ENCODE peak calls at places on chromosomes 5 and 9, in five cellular contexts. L, R, A, G and J are unnamed samples.

GRCh38 chr9:93908591-93909241 is 46.4 kb downstream of the BARX1 start:
- DNase-seq in L (no peak), R (peak), A (no peak), G (no peak), J (peak)

GRCh38 chr5:149775785-149776184 is 45.7 kb downstream of the PPARGC1B start:
- DNase-seq in L (peak), R (peak), A (no peak), G (no peak), J (peak)

GRCh38 chr9:69157751-69158466 is 16.2 kb upstream of the TJP2 start:
- DNase-seq in L (no peak), R (peak), A (no peak), G (peak), J (no peak)

GRCh38 chr5:84218546-84218945 is 166.1 kb downstream of the EDIL3 start:
- DNase-seq in L (no peak), R (no peak), A (no peak), G (no peak), J (peak)

GRCh38 chr9:124716795-124717194 is 54.3 kb downstream of the NR6A1 start:
- DNase-seq in L (no peak), R (no peak), A (no peak), G (no peak), J (no peak)

GRCh38 chr5:4879693-4880303 is 260.3 kb upstream of the ADAMTS16 start:
- DNase-seq in L (peak), R (peak), A (peak), G (peak), J (peak)

GRCh38 chr5:139903805-139904565 is 108.4 kb downstream of the PSD2 start:
- DNase-seq in L (peak), R (no peak), A (no peak), G (peak), J (peak)

GRCh38 chr9:15426019-15426418 is 3.3 kb downstream of the SNAPC3 start:
- DNase-seq in L (no peak), R (no peak), A (no peak), G (no peak), J (no peak)

GRCh38 chr9:137777761-137778160 is 99.8 kb upstream of the CACNA1B start:
- DNase-seq in L (no peak), R (no peak), A (no peak), G (no peak), J (no peak)

GRCh38 chr9:129869585-129870501 is 34.6 kb downstream of the USP20 start:
- DNase-seq in L (no peak), R (no peak), A (no peak), G (no peak), J (no peak)

GRCh38 chr5:180006116-180006515 is 65.4 kb downstream of the RNF130 start:
- DNase-seq in L (no peak), R (peak), A (no peak), G (no peak), J (no peak)

GRCh38 chr9:34381323-34381722 is 4.6 kb upstream of the MYORG start:
- DNase-seq in L (peak), R (no peak), A (no peak), G (peak), J (no peak)

GRCh38 chr5:93621340-93621872 is 38.4 kb downstream of the NR2F1 start:
- DNase-seq in L (peak), R (peak), A (peak), G (peak), J (peak)

GRCh38 chr5:139639619-139640431 is 8.3 kb upstream of the CXXC5 start:
- DNase-seq in L (peak), R (no peak), A (no peak), G (peak), J (no peak)

GRCh38 chr9:89635007-89635742 is 30.4 kb downstream of the GADD45G start:
- DNase-seq in L (no peak), R (peak), A (peak), G (no peak), J (no peak)

GRCh38 chr5:39623291-39623865 is 198.6 kb upstream of the DAB2 start:
- DNase-seq in L (no peak), R (no peak), A (no peak), G (no peak), J (no peak)

GRCh38 chr9:33041459-33042188 is 16.6 kb downstream of the DNAJA1 start:
- DNase-seq in L (no peak), R (no peak), A (no peak), G (no peak), J (no peak)

GRCh38 chr5:99815-100214 is 7.8 kb downstream of the PLEKHG4B start:
- DNase-seq in L (no peak), R (no peak), A (no peak), G (no peak), J (no peak)

GRCh38 chr9:3863114-3863528 is 337.3 kb upstream of the RFX3 start:
- DNase-seq in L (no peak), R (peak), A (peak), G (no peak), J (peak)

GRCh38 chr9:131045300-131046092 is 36.5 kb downstream of the LAMC3 start:
- DNase-seq in L (no peak), R (peak), A (no peak), G (no peak), J (peak)

GRCh38 chr5:179553006-179553405 is 2.7 kb downstream of the RUFY1 start:
- DNase-seq in L (no peak), R (no peak), A (no peak), G (no peak), J (no peak)

GRCh38 chr5:147763791-147764525 is 18.6 kb downstream of the JAKMIP2 start:
- DNase-seq in L (no peak), R (peak), A (no peak), G (no peak), J (peak)

GRCh38 chr5:173798127-173798810 is 89.9 kb upstream of the CPEB4 start:
- DNase-seq in L (no peak), R (no peak), A (no peak), G (no peak), J (no peak)

GRCh38 chr9:124019771-124020519 is 8.4 kb downstream of the LHX2 start:
- DNase-seq in L (no peak), R (no peak), A (no peak), G (no peak), J (no peak)

GRCh38 chr9:136050706-136051567 is 44.2 kb downstream of the NACC2 start:
- DNase-seq in L (peak), R (no peak), A (no peak), G (no peak), J (no peak)

GRCh38 chr9:81103597-81104471 is 585.5 kb downstream of the TLE1 start:
- DNase-seq in L (peak), R (peak), A (no peak), G (no peak), J (no peak)

GRCh38 chr9:136623016-136623848 is 39.5 kb upstream of the EGFL7 start:
- DNase-seq in L (no peak), R (no peak), A (no peak), G (no peak), J (no peak)

GRCh38 chr9:107569171-107569570 is 79.6 kb upstream of the KLF4 start:
- DNase-seq in L (no peak), R (peak), A (no peak), G (no peak), J (no peak)

GRCh38 chr9:83178717-83179116 is 115.8 kb upstream of the RASEF start:
- DNase-seq in L (no peak), R (no peak), A (no peak), G (no peak), J (no peak)

GRCh38 chr9:106921341-106921899 is 58.5 kb downstream of the ZNF462 start:
- DNase-seq in L (peak), R (peak), A (peak), G (no peak), J (peak)

GRCh38 chr5:171806976-171807823 is 21.6 kb downstream of the SMIM23 start:
- DNase-seq in L (no peak), R (peak), A (no peak), G (no peak), J (no peak)

GRCh38 chr5:181052928-181053759 is 13.1 kb downstream of the BTNL9 start:
- DNase-seq in L (peak), R (no peak), A (no peak), G (peak), J (peak)

GRCh38 chr5:108748354-108749129 is 845 bp downstream of the FER start:
- DNase-seq in L (peak), R (peak), A (peak), G (peak), J (peak)

GRCh38 chr9:107211331-107211730 is 71.7 kb upstream of the RAD23B start:
- DNase-seq in L (no peak), R (no peak), A (no peak), G (no peak), J (no peak)

GRCh38 chr5:53479656-53480473 is 564 bp upstream of the FST start:
- DNase-seq in L (peak), R (peak), A (peak), G (peak), J (peak)

GRCh38 chr5:53481354-53481886 is 991 bp downstream of the FST start:
- DNase-seq in L (no peak), R (no peak), A (no peak), G (no peak), J (no peak)

GRCh38 chr5:53481887-53482716 is 1.7 kb downstream of the FST start:
- DNase-seq in L (peak), R (peak), A (peak), G (peak), J (peak)

GRCh38 chr5:53480474-53481353 is at the start of gene FST:
- DNase-seq in L (peak), R (peak), A (no peak), G (peak), J (peak)

GRCh38 chr5:53482717-53483638 is 2.5 kb downstream of the FST start:
- DNase-seq in L (peak), R (peak), A (no peak), G (peak), J (peak)
- TF ChIP-seq CTCF in L (peak), R (peak), A (no peak), G (no peak), J (peak)

GRCh38 chr5:132489871-132490483 is 596 bp downstream of the IRF1 start:
- DNase-seq in L (peak), R (peak), A (peak), G (no peak), J (no peak)
- TF ChIP-seq CTCF in L (no peak), R (peak), A (no peak), G (peak), J (peak)

GRCh38 chr5:79109527-79110492 is 1.8 kb upstream of the BHMT start:
- DNase-seq in L (peak), R (peak), A (peak), G (peak), J (peak)
- TF ChIP-seq CTCF in L (peak), R (peak), A (peak), G (no peak), J (peak)

DNA sequence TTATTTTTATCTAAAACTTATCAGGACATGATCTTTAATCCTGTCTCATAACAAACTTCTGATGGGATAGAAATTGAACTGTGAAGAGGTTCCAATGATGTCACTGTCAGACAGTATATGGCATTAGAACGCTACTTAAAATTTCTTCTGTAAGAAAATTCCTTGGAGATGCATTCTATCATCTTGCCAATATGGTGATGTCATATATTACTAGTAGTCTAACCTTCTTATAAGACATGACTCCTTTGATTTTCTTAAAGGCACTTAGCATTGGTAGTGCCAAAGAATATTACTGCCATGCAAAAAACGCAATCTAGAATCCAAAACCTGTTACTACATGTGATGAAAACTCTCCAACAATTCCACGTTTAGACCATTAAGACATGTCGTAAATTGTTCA is 131.1 kb downstream of the SLC25A46 start:
- DNase-seq in L (no peak), R (no peak), A (no peak), G (no peak), J (no peak)
- TF ChIP-seq CTCF in L (no peak), R (no peak), A (no peak), G (no peak), J (no peak)

GRCh38 chr9:112093875-112094227 is 81.2 kb downstream of the SUSD1 start:
- DNase-seq in L (no peak), R (no peak), A (no peak), G (no peak), J (no peak)

GRCh38 chr9:112094948-112095779 is 79.9 kb downstream of the SUSD1 start:
- DNase-seq in L (peak), R (no peak), A (no peak), G (no peak), J (no peak)

GRCh38 chr9:112093147-112093874 is 81.8 kb downstream of the SUSD1 start:
- DNase-seq in L (no peak), R (no peak), A (no peak), G (no peak), J (no peak)

GRCh38 chr9:112094240-112094639 is 80.9 kb downstream of the SUSD1 start:
- DNase-seq in L (no peak), R (no peak), A (no peak), G (no peak), J (no peak)

DNA sequence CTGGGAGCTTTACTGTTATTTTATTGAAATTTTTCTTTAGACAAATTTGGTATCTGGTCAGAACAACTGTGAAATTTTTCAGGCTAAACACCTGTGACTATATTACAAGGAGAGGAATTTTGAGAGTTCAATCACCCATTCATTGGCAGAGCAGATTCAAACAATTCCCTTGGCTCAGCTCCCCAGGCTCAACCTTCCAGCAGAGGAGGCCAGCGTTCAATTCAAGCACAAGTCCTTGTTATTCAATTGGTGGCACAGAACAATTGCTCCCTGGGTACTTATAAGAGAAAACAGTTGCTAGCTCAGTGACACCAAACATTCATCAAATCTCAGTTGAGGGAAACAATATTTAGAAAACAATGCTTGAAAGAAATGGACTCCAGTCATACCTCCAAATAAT is 83.3 kb downstream of the SUSD1 start:
- DNase-seq in L (no peak), R (peak), A (no peak), G (no peak), J (no peak)
- TF ChIP-seq CTCF in L (peak), R (peak), A (peak), G (no peak), J (no peak)

DNA sequence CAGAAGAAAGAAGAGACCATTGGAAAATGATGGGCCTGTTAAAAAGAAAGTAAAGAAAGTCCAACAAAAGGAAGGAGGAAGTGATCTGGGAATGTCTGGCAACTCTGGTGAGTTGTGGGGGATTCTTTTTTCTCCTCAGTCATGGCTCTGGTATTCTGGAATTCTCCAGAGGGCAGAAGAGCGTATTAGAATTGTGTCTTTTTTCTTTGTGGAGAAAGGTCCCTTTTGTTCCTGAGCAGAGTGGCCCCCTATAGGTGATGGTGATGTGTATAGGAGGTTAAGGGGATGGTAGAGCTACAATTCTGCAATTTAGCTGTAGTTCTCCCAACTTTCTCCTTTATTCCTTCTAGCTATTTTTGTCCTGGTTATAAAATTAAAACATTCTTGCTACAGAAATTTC is 1.6 kb upstream of the DHFR start:
- DNase-seq in L (no peak), R (no peak), A (no peak), G (no peak), J (no peak)
- TF ChIP-seq CTCF in L (no peak), R (peak), A (no peak), G (peak), J (no peak)

DNA sequence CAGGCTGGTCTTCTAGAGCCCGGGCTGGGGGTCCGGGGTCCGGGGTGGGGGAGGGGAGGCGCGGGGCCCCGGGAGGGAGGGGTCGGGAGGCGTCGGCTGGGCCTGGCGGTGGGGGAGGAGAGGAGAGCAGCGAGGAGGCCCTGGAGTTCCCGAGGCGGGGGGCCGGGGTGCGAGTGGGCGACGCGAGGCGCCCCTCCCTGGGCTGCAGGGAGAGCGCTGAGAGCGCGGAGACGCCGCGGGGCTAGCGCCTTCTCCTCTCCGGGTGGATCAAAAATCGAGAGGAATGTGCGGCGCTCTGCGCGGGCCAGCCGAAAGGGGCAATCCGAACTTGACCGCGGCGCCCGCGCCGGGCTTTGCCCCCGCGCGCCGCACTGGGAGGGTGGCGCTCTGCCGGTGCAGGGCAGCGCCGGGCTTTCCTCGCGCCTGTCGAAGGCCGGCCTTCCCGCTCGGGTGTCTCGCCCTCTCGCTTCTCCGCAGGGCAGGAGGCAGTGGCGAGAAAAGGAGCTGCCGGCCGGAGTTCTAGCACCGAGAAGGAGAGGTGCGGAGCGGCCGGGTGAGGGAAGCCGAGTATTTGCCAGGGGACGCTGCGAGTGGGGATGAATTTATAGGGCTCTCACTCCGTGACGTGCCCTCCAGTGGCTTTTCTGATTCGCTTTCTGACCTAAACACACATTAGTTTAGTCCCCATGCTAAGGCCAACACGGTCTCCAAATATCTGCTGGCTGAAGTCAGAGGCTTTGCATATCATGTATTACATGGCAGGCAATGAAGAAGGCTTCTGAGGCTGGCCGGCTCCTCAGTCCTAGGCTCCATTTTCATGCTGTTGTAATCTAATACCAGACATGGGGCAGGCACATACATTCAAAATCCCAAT is at the start of gene GDNF:
- DNase-seq in L (peak), R (peak), A (no peak), G (peak), J (peak)
- TF ChIP-seq CTCF in L (no peak), R (no peak), A (no peak), G (no peak), J (no peak)

GRCh38 chr5:8843766-8844165 is 702.1 kb downstream of the SEMA5A start:
- DNase-seq in L (peak), R (peak), A (peak), G (no peak), J (no peak)

GRCh38 chr5:8845316-8845715 is 700.6 kb downstream of the SEMA5A start:
- DNase-seq in L (no peak), R (no peak), A (no peak), G (no peak), J (no peak)

GRCh38 chr5:8844206-8844605 is 701.7 kb downstream of the SEMA5A start:
- DNase-seq in L (no peak), R (no peak), A (no peak), G (no peak), J (no peak)

GRCh38 chr5:8844847-8845246 is 701.0 kb downstream of the SEMA5A start:
- DNase-seq in L (no peak), R (no peak), A (no peak), G (no peak), J (no peak)

DNA sequence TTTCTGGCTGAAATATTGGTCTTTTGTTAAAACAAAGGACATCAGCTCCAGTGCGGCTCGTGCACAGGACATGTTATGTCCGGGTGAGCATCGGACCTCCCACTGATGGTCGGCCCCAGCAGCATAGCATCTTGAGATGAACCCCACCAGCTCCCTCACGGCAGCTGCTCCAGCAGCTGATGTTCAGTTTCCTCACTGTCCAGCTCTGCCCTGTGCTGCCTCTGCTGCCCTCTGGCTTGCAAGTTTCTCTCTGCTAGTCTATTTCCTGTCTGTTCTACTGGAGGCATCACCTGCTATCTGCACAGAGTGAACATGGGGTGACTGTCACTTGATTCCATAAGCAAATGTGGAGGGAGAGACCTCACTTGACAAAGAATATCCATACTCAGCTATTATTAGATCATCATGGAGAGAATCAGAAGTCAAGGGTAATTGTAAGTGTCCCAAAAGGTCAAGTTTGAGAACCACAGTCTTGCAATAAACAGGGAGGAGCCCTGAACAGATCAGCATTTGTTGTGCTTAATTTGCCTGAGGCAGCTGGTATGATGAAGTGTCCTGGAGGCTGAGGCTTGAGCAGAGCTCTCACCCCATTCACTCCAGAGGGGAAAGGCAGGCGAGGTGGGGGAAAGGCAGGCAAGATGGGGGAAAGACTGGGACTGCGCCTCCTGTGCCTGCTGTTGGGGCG is 702.8 kb downstream of the SEMA5A start:
- DNase-seq in L (peak), R (peak), A (peak), G (no peak), J (peak)
- TF ChIP-seq CTCF in L (peak), R (peak), A (peak), G (no peak), J (no peak)

DNA sequence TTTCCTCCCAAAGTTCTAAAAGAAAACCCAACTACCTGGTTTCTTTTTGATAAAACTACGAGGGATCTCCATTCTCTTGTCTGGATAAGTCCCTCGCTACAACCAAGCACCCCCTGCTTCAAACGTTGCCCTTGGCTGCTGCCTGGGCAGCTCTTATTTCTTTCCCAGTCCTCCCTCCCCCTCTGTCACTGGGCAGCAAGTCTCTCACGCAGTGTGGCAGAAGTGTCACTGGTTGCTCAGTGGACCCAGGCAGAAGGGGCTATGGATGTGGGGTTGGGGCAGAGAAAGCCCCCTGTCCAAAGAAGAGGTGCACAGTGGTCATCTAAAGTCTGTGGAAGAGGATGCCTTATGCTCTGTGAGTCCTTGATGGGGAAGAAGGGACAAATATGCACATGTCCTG is 7.2 kb upstream of the SMIM32 start:
- DNase-seq in L (no peak), R (no peak), A (no peak), G (no peak), J (no peak)
- TF ChIP-seq CTCF in L (no peak), R (no peak), A (no peak), G (no peak), J (no peak)